ENCODE peak calls at places on chromosome 14, in four cellular contexts. L is lower leg skin, D is progenitor cell of endocrine pancreas, O is transverse colon. H is an unnamed sample.

GRCh38 chr14:91231446-91231845 is 13.1 kb downstream of the GPR68 start:
- DNase-seq in O (no peak), D (no peak), L (no peak), H (no peak)

GRCh38 chr14:90521121-90521929 is 124.5 kb downstream of the CALM1 start:
- DNase-seq in D (no peak), L (no peak), O (no peak), H (no peak)

GRCh38 chr14:76337619-76338545 is 38.1 kb upstream of the ESRRB start:
- DNase-seq in O (no peak), D (no peak), L (no peak), H (no peak)

GRCh38 chr14:68512088-68512487 is 280.8 kb downstream of the ZFP36L1 start:
- DNase-seq in D (no peak), L (no peak), O (no peak), H (no peak)

GRCh38 chr14:68715032-68715924 is 77.6 kb downstream of the ZFP36L1 start:
- DNase-seq in L (no peak), D (no peak), O (no peak), H (no peak)

GRCh38 chr14:89041245-89041585 is 216.8 kb downstream of the TTC8 start:
- DNase-seq in O (peak), L (no peak), D (no peak), H (no peak)

GRCh38 chr14:96940009-96940408 is 142.8 kb downstream of the VRK1 start:
- DNase-seq in O (no peak), L (no peak), D (peak), H (no peak)

GRCh38 chr14:24149302-24149969 is 2.1 kb downstream of the RNF31 start:
- DNase-seq in L (no peak), D (no peak), O (no peak), H (no peak)

GRCh38 chr14:20799955-20800544 is 2.6 kb downstream of the RNASE1 start:
- DNase-seq in D (no peak), L (peak), O (no peak), H (no peak)

GRCh38 chr14:21384494-21384851 is 654 bp upstream of the SUPT16H start:
- DNase-seq in O (no peak), L (no peak), D (no peak), H (no peak)

DNA sequence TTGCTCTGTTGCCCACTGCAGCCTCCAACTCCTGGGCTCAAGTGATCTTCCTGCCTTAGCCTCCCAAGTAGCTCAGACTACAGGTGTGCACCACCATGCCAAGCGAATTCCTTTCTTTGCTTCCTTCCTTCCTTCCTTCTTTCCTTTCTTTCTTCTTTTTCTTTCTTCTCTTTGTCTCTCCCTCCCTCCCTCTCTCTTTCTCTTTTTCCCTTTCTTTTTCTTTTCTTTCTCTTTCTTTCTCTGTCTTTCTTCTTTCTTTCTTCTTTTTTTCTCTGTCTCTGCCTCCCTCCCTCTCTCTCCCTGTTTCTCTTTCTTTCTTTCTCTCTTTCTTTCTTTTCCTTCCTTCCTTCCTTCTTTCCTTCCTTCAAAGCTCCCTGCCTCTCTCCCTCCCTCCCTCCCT is 52.9 kb downstream of the LGMN start:
- DNase-seq in L (no peak), O (no peak), D (no peak), H (no peak)
- TF ChIP-seq CTCF in L (no peak), O (no peak), D (no peak), H (no peak)

DNA sequence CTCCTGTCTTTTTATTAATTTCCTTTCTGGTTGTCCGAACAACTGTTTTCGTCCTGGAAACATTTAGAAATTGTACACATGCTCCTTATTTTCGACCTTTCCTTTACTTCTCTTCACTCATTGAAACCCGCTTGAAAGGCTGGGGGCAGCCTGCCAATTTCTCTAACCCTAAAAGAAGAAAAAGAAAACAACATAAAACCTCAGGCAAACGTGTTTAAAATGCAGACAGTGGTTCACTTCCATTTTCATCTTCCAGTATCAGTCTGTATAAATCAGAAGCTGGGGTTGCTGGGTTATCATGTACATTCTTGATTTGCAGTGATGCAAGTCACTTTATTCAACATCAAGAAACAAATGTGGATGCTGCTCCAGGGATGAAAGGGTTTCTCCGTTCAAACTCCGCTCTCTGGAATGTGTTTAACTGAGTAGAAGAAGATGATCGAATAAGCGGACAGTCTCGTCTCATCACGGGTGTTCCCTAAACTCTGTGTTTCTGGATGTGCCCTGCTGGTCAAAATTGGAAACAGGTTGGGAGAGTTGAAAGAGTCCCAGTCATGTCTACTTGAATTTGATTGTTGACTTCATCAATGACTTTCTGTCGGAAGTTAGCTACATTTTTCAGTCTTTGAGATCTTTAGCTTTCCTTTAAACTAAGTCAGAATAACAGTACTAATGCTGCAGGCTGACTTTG is 1042.2 kb downstream of the BCL11B start:
- DNase-seq in O (no peak), L (no peak), D (no peak), H (peak)
- TF ChIP-seq CTCF in O (no peak), L (no peak), D (no peak), H (no peak)

GRCh38 chr14:22559041-22559440 is 30.0 kb downstream of the DAD1 start:
- DNase-seq in O (no peak), L (no peak), D (no peak), H (no peak)

GRCh38 chr14:22563987-22564386 is 25.0 kb downstream of the DAD1 start:
- DNase-seq in L (no peak), O (no peak), D (no peak), H (no peak)

GRCh38 chr14:22560638-22561365 is 28.2 kb downstream of the DAD1 start:
- DNase-seq in D (no peak), O (no peak), L (no peak), H (no peak)

GRCh38 chr14:22561661-22562579 is 27.1 kb downstream of the DAD1 start:
- DNase-seq in O (peak), L (no peak), D (no peak), H (peak)

DNA sequence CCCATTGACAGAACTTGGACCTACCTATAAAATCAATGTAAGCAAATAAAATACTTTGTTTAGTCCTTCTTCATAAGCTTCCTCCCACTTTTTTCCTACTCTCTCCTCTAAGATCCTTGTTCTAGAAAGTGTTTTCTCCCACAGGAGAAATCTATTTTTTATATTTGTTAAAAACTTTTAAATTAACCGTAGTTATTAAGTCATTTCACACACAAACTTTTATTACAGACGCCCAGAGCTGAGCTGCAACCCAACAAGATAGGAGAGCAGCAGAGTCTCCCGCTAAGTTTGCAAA is 27.7 kb downstream of the DAD1 start:
- DNase-seq in O (no peak), L (no peak), D (no peak), H (no peak)
- TF ChIP-seq CTCF in O (no peak), L (no peak), D (no peak), H (no peak)

GRCh38 chr14:74946659-74947281 is 8.6 kb downstream of the PGF start:
- DNase-seq in L (no peak), O (no peak), D (no peak), H (no peak)
- TF ChIP-seq CTCF in L (no peak), O (peak), D (peak), H (peak)

GRCh38 chr14:57293851-57294837 is 25.4 kb downstream of the AP5M1 start:
- DNase-seq in D (no peak), O (no peak), L (no peak), H (no peak)
- TF ChIP-seq CTCF in D (peak), O (no peak), L (no peak), H (peak)

GRCh38 chr14:59483819-59484610 is at the start of the genes JKAMP and L3HYPDH:
- DNase-seq in L (peak), D (peak), O (peak), H (peak)
- TF ChIP-seq CTCF in L (no peak), D (peak), O (peak), H (peak)

GRCh38 chr14:59202031-59202430 is 13.6 kb downstream of the DAAM1 start:
- DNase-seq in D (no peak), O (no peak), L (no peak), H (no peak)

GRCh38 chr14:59197695-59198262 is 9.3 kb downstream of the DAAM1 start:
- DNase-seq in O (no peak), L (no peak), D (no peak), H (no peak)

GRCh38 chr14:59199614-59200013 is 11.1 kb downstream of the DAAM1 start:
- DNase-seq in D (no peak), L (no peak), O (no peak), H (no peak)

GRCh38 chr14:59200214-59200613 is 11.7 kb downstream of the DAAM1 start:
- DNase-seq in O (no peak), L (no peak), D (no peak), H (no peak)

GRCh38 chr14:59199205-59199604 is 10.7 kb downstream of the DAAM1 start:
- DNase-seq in O (no peak), D (no peak), L (no peak), H (no peak)
- TF ChIP-seq CTCF in O (no peak), D (peak), L (no peak), H (peak)

GRCh38 chr14:59511916-59512530 is 27.7 kb downstream of the JKAMP start:
- DNase-seq in O (peak), D (peak), L (no peak), H (no peak)
- TF ChIP-seq CTCF in O (no peak), D (peak), L (no peak), H (peak)

DNA sequence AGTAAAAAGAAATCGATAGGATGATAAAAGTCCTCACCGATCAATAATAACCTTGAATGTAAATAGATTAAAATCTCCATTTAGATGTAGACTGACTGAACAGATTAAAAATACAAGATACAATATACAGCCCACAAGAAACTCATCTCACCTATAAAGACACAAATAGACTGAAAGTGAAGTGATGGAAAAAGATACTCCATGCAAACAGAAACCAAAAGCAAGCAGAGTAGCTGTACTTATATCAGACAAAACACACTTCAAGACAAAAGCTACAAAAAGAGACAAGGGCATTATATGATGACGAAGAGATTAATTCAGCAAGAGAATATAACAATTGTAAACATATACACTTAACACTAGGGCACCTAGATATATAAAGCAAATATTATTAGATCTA is 444.8 kb downstream of the RGS6 start:
- DNase-seq in L (no peak), D (no peak), O (no peak), H (no peak)
- TF ChIP-seq CTCF in L (no peak), D (no peak), O (no peak), H (no peak)